ENCODE peak calls at places on chromosomes 2 and 18, in five cellular contexts. I is GM23338, G is HCT116, F is suprapubic skin, Y is sigmoid colon. S is an unnamed sample.

GRCh38 chr2:70089946-70090523 is 2.8 kb downstream of the PCBP1 start:
- DNase-seq in I (peak), G (no peak), F (no peak), Y (no peak), S (no peak)

GRCh38 chr2:181306785-181307184 is 150.4 kb upstream of the ITGA4 start:
- DNase-seq in I (no peak), G (no peak), F (no peak), Y (no peak), S (no peak)

GRCh38 chr18:37742436-37742835 is 176.8 kb upstream of the CELF4 start:
- DNase-seq in I (peak), G (no peak), F (no peak), Y (no peak), S (no peak)

GRCh38 chr2:201378496-201379397 is 21.6 kb upstream of the FLACC1 start:
- DNase-seq in I (peak), G (no peak), F (no peak), Y (no peak), S (no peak)

GRCh38 chr2:153963247-153963646 is 91.5 kb downstream of the GALNT13 start:
- DNase-seq in I (no peak), G (no peak), F (no peak), Y (no peak), S (no peak)

GRCh38 chr2:203804070-203804469 is 63.5 kb upstream of the CTLA4 start:
- DNase-seq in I (no peak), G (no peak), F (peak), Y (no peak), S (no peak)

GRCh38 chr2:241774419-241775222 is 2.0 kb upstream of the GAL3ST2 start:
- DNase-seq in I (no peak), G (peak), F (no peak), Y (peak), S (no peak)

GRCh38 chr18:23542471-23542870 is 39.2 kb downstream of the RMC1 start:
- DNase-seq in I (no peak), G (no peak), F (no peak), Y (no peak), S (no peak)

GRCh38 chr2:101736861-101737291 is 39.4 kb downstream of the MAP4K4 start:
- DNase-seq in I (no peak), G (no peak), F (no peak), Y (no peak), S (no peak)

DNA sequence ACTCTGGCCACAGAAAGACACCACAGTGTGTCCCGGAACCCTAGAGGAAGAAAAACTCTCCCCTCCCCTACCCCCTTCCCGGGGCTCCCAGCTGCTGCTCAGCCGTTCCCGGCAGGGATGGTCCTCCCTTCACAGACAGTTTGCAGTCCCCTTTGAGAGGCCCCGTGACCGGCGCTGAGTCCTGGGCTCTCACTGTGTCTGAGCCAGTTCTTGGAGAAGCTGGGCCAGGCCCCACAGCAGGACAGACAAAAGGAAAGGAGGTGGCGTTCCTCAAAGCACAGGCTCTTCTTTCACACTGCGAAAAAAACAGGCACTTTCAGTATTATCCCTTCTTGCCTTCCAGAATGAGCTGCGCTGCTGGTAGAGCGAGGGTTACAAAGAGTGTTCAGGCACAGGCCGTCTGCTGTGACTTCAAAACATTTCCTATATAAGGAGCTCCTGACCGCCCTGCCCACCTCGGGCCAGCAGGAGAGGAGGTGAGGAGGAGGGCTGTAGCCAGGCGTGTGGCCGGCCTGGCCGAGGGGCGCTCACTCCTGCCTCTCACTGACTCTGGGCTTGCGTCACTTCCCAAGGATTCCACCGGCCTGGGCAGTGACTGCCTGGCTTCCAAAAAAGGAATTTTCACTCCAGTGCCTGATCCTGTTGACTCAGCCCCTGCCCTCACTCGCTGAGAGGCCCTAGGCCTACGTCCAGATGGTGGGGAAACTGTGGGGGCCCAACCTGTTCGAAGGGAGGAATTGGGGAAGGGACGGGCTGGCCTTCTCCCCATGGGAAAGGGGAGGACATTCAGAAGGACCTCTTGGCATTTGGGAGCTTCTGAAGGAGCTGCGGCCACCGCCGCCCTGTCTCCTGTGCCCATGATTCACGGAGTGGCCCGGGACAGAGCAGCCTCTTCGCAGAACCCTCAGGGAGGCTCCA is 24.9 kb downstream of the CIDEA start:
- DNase-seq in I (peak), G (no peak), F (peak), Y (peak), S (peak)
- TF ChIP-seq POLR2AphosphoS5 in I (peak), G (no peak), F (no peak), Y (peak), S (peak)

DNA sequence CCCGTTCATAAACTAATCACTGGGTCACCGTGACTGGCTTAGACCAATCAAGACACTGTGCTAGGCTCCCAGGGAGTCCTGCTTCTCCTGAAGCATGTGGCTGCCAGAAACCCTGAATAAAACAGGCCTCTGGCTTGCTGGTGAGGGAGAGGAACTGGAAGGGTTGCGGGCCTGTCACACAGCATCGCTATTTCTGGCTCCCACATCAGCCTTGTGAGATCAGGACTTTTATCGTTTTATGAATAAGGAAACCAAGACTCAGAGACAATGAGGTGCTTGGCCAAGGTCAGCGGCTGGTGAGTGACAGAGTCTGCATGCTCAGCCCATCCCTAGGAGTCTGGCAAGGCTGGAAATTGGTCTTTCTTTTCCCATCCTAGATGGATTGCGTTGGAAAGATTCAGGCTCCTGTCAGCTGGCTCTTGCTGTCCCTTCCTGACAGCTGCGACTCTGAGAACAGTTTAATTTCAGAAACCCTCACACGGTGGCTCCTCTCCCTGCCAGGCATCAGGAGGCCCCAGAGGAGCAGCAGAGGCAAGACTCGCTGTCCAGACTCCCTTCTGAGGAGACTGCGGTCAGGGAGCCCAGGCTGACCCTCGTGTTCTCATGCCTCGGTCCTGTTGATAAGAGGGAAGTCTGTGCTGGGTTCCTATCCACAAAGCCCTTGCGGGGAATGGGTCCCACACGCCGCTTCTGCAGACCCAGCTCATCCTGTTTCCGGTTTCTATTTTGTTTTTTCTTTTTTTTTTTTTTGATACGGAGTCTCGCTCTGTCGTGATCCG is 104.4 kb upstream of the TAF1B start:
- DNase-seq in I (no peak), G (no peak), F (no peak), Y (no peak), S (no peak)
- H3K4me3 ChIP-seq in I (no peak), G (no peak), F (peak), Y (peak), S (peak)

DNA sequence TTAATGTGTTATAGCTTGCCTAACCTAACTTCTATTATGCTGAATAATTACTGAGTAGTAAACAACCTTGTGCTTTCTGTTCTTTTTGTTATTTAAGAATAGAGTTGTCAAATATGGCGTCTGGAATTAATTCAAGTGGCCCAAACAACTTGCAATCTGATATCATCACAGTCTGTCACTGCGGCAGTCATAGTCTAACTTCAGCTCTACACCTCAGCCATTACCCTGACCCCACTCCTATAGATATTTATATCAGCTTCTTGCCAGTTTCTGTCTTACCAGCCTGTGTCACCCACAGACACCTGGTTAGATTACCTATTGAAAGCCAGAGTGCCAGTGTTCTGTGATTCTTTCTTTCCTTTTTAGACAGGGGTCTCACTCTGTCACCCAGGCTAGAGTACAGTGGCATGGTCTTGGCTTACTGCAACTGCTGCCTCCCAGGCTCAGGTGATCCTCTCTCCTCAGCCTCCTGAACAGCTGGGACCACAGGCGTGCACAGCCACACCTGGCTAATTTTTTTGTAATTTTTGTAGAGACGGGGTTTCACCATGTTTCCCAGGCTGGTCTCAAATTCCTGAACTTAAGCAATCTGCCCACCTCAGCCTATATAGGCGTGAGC is 14.1 kb upstream of the KLHL41 start:
- DNase-seq in I (no peak), G (no peak), F (no peak), Y (no peak), S (no peak)
- TF ChIP-seq POLR2AphosphoS5 in I (no peak), G (no peak), F (no peak), Y (no peak), S (no peak)

DNA sequence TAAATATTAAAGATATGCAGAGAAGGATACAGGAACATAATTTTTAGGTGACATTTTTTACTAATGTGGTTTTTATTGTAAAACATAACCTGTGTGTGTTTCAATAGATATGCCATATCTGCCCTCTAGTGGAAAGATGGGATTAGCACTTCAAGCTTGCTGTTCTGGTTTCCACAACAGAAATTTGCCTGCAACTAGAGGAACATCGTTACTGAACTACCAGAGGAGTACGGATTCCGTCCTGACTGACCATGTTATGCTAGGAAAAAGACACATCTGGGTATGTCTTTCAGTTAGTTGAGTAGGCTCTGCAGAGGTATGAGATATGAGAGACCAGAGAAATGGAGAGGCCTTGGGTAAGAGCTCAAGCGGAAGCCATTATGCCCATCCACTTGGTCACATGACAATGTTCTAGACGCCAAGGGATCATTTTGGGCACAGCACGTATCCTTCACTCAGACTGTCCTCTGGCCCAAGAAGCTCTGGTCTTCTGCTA is 104.9 kb downstream of the MBD2 start:
- DNase-seq in I (peak), G (peak), F (no peak), Y (no peak), S (peak)
- H3K4me3 ChIP-seq in I (no peak), G (peak), F (no peak), Y (no peak), S (no peak)

GRCh38 chr2:84942166-84942565 is 28.8 kb upstream of the KCMF1 start:
- DNase-seq in I (no peak), G (no peak), F (no peak), Y (no peak), S (no peak)

GRCh38 chr2:84947010-84947593 is 23.9 kb upstream of the KCMF1 start:
- DNase-seq in I (no peak), G (no peak), F (no peak), Y (no peak), S (no peak)

GRCh38 chr2:84944257-84944909 is 26.6 kb upstream of the KCMF1 start:
- DNase-seq in I (no peak), G (no peak), F (no peak), Y (no peak), S (no peak)

GRCh38 chr2:84942964-84943421 is 28.0 kb upstream of the KCMF1 start:
- DNase-seq in I (no peak), G (no peak), F (no peak), Y (peak), S (no peak)

GRCh38 chr2:84946204-84947009 is 24.6 kb upstream of the KCMF1 start:
- DNase-seq in I (no peak), G (peak), F (no peak), Y (no peak), S (no peak)
- TF ChIP-seq POLR2AphosphoS5 in I (no peak), G (peak), F (no peak), Y (no peak), S (no peak)

GRCh38 chr2:151824886-151825285 is 3.3 kb downstream of the ARL5A start:
- DNase-seq in I (no peak), G (no peak), F (no peak), Y (no peak), S (no peak)
- H3K4me3 ChIP-seq in I (peak), G (no peak), F (no peak), Y (no peak), S (no peak)

GRCh38 chr2:240604291-240604938 is 17.9 kb downstream of the CAPN10 start:
- DNase-seq in I (peak), G (peak), F (peak), Y (peak), S (no peak)
- TF ChIP-seq POLR2AphosphoS5 in I (no peak), G (peak), F (no peak), Y (no peak), S (no peak)

S was measured in prostate gland.